ENCODE peak calls at places on chromosome 18, in five cellular contexts. G, C, B, N and H are unnamed samples.
A peak's percentile ranks its signal among the peaks of the same experiment; 100 is the strongest.

GRCh38 chr18:49041677-49042570 is 91.2 kb upstream of the SMAD7 start:
- DNase-seq in G (no peak), C (peak; percentile 56), B (no peak), N (no peak), H (peak; percentile 40)

GRCh38 chr18:43274526-43274925 is 2.8 kb downstream of the SYT4 start:
- DNase-seq in G (no peak), C (no peak), B (no peak), N (no peak), H (no peak)

GRCh38 chr18:61531182-61531581 is 198.0 kb downstream of the CDH20 start:
- DNase-seq in G (no peak), C (no peak), B (peak; percentile 64), N (no peak), H (no peak)

GRCh38 chr18:69617888-69618287 is 217.2 kb downstream of the DOK6 start:
- DNase-seq in G (no peak), C (peak; percentile 80), B (no peak), N (no peak), H (no peak)

GRCh38 chr18:48631851-48632250 is 93.0 kb downstream of the CTIF start:
- DNase-seq in G (no peak), C (no peak), B (no peak), N (no peak), H (no peak)

GRCh38 chr18:68083131-68083530 is 566.6 kb upstream of the DSEL start:
- DNase-seq in G (no peak), C (peak; percentile 93), B (no peak), N (no peak), H (no peak)

GRCh38 chr18:52340466-52341378 is 725 bp downstream of the DCC start:
- DNase-seq in G (no peak), C (no peak), B (no peak), N (no peak), H (no peak)

GRCh38 chr18:58338961-58339722 is 289.7 kb downstream of the ALPK2 start:
- DNase-seq in G (no peak), C (peak; percentile 56), B (no peak), N (no peak), H (no peak)

GRCh38 chr18:44723973-44724778 is 43.5 kb downstream of the SETBP1 start:
- DNase-seq in G (peak; percentile 14), C (no peak), B (no peak), N (no peak), H (no peak)

GRCh38 chr18:12657048-12657848 is 659 bp downstream of the SPIRE1 start:
- DNase-seq in G (peak; percentile 54), C (peak; percentile 48), B (peak; percentile 78), N (no peak), H (no peak)

GRCh38 chr18:33914399-33914798 is 310.3 kb downstream of the NOL4 start:
- DNase-seq in G (no peak), C (no peak), B (no peak), N (no peak), H (no peak)

GRCh38 chr18:48325115-48325670 is 84.0 kb downstream of the ZBTB7C start:
- DNase-seq in G (no peak), C (no peak), B (peak; percentile 44), N (no peak), H (no peak)

GRCh38 chr18:21194871-21195771 is 46.9 kb upstream of the GREB1L start:
- DNase-seq in G (peak; percentile 15), C (peak; percentile 58), B (peak; percentile 29), N (no peak), H (peak; percentile 24)

GRCh38 chr18:39191931-39192330 is 1626.3 kb upstream of the CELF4 start:
- DNase-seq in G (peak; percentile 6), C (no peak), B (peak; percentile 29), N (no peak), H (no peak)

GRCh38 chr18:9638886-9639285 is 24.5 kb upstream of the PPP4R1 start:
- DNase-seq in G (no peak), C (no peak), B (no peak), N (no peak), H (no peak)

GRCh38 chr18:61350578-61350977 is 17.3 kb downstream of the CDH20 start:
- DNase-seq in G (no peak), C (no peak), B (no peak), N (no peak), H (no peak)

GRCh38 chr18:8212893-8213805 is 396.1 kb upstream of the RAB12 start:
- DNase-seq in G (no peak), C (peak; percentile 94), B (no peak), N (no peak), H (no peak)

GRCh38 chr18:31774477-31774785 is 13.8 kb upstream of the SLC25A52 start:
- DNase-seq in G (no peak), C (no peak), B (no peak), N (peak; percentile 36), H (no peak)

GRCh38 chr18:48569915-48570264 is 31.1 kb downstream of the CTIF start:
- DNase-seq in G (no peak), C (no peak), B (no peak), N (no peak), H (peak; percentile 14)

GRCh38 chr18:36086186-36086585 is 18.8 kb upstream of the RPRD1A start:
- DNase-seq in G (no peak), C (no peak), B (no peak), N (no peak), H (no peak)

GRCh38 chr18:14189858-14190257 is 57.6 kb upstream of the ZNF519 start:
- DNase-seq in G (no peak), C (no peak), B (no peak), N (no peak), H (peak; percentile 90)

GRCh38 chr18:75269140-75269676 is 58.6 kb downstream of the TSHZ1 start:
- DNase-seq in G (no peak), C (no peak), B (no peak), N (no peak), H (no peak)

GRCh38 chr18:54845788-54846187 is 17.5 kb downstream of the RAB27B start:
- DNase-seq in G (no peak), C (peak; percentile 62), B (no peak), N (no peak), H (no peak)

GRCh38 chr18:50559750-50560680 is at the start of gene MAPK4:
- DNase-seq in G (peak; percentile 72), C (no peak), B (peak; percentile 89), N (no peak), H (no peak)

GRCh38 chr18:48728204-48728833 is 189.5 kb downstream of the CTIF start:
- DNase-seq in G (no peak), C (peak; percentile 99), B (no peak), N (no peak), H (no peak)

GRCh38 chr18:67728364-67728763 is 211.8 kb upstream of the DSEL start:
- DNase-seq in G (no peak), C (no peak), B (no peak), N (no peak), H (no peak)

GRCh38 chr18:54004828-54005227 is 219.6 kb downstream of the MBD2 start:
- DNase-seq in G (no peak), C (no peak), B (no peak), N (no peak), H (peak; percentile 1)

GRCh38 chr18:55586841-55587240 is 1.2 kb downstream of the TCF4 start:
- DNase-seq in G (no peak), C (peak; percentile 53), B (peak; percentile 17), N (no peak), H (no peak)

GRCh38 chr18:48816554-48816953 is 134.2 kb downstream of the SMAD7 start:
- DNase-seq in G (no peak), C (no peak), B (no peak), N (no peak), H (no peak)

GRCh38 chr18:77051581-77052296 is 80.8 kb downstream of the MBP start:
- DNase-seq in G (no peak), C (no peak), B (no peak), N (no peak), H (no peak)
- TF ChIP-seq MXI1 in G (no peak), C (no peak), B (no peak), N (no peak), H (no peak)

GRCh38 chr18:59779979-59780378 is 82.8 kb upstream of the CCBE1 start:
- DNase-seq in G (no peak), C (peak; percentile 91), B (no peak), N (no peak), H (no peak)
- TF ChIP-seq USF2 in G (no peak), C (no peak), B (no peak), N (no peak), H (no peak)

GRCh38 chr18:59909289-59910036 is 9.7 kb downstream of the PMAIP1 start:
- DNase-seq in G (no peak), C (peak; percentile 86), B (no peak), N (no peak), H (no peak)

GRCh38 chr18:59907660-59908059 is 7.9 kb downstream of the PMAIP1 start:
- DNase-seq in G (no peak), C (peak; percentile 51), B (no peak), N (no peak), H (no peak)

GRCh38 chr18:59907172-59907571 is 7.4 kb downstream of the PMAIP1 start:
- DNase-seq in G (no peak), C (no peak), B (no peak), N (no peak), H (no peak)

GRCh38 chr18:59910967-59911366 is 11.2 kb downstream of the PMAIP1 start:
- DNase-seq in G (no peak), C (peak; percentile 73), B (no peak), N (no peak), H (no peak)

GRCh38 chr18:59908790-59909189 is 9.0 kb downstream of the PMAIP1 start:
- DNase-seq in G (no peak), C (peak; percentile 52), B (no peak), N (no peak), H (no peak)
- TF ChIP-seq MXI1 in G (no peak), C (no peak), B (no peak), N (no peak), H (no peak)

DNA sequence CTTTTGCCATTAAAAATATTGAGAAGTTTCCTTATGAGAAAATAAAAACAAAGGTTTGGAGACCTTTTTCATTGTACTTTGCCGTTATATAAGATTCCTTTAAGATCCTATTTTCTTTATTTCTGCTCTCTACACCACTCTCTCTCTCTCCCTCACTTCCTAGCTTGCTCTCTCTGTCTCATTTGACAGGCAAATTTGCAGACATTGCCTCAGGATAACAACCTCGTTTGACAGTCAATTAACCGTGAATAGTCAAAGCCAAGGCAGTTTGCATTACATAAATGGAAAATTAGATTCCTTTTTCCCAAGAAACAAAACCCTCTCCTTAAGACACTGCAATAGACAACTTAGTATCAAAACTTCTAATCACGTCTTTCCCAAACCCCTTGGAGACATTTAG is 7.4 kb downstream of the SKOR2 start:
- DNase-seq in G (no peak), C (no peak), B (no peak), N (no peak), H (no peak)
- TF ChIP-seq USF2 in G (no peak), C (no peak), B (no peak), N (no peak), H (no peak)

GRCh38 chr18:22276334-22276713 is 106.9 kb downstream of the GATA6 start:
- DNase-seq in G (no peak), C (no peak), B (no peak), N (no peak), H (no peak)
- TF ChIP-seq MXI1 in G (no peak), C (no peak), B (no peak), N (no peak), H (no peak)

DNA sequence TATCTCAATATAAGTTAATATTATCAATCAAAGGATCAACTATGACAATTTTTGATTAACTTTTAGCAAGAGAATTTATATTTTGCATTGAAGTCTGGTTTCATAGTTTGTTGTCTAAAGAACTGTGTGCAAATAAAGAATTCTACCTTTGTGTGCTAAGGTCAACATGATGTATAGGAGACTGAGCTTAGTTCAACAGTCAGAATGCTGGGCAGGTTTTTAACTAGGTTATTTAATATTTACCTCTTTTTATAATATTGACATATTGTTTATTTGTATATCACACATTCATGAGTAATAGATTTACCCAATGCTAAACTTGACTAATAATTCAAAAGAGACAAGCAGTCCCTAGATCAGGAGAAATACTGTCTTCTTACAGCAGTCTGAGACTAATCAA is 831.4 kb downstream of the DSC3 start:
- DNase-seq in G (no peak), C (no peak), B (no peak), N (no peak), H (no peak)
- TF ChIP-seq USF2 in G (no peak), C (no peak), B (no peak), N (no peak), H (no peak)